ENCODE peak calls at places on chromosomes 11 and 22, in nine cellular contexts. One of them, this sample, is unnamed.

GRCh38 chr11:121596195-121597145 is 143.7 kb upstream of the SORL1-AS1 start:
- DNase-seq in T-helper 2 cell: no peak
- DNase-seq in RPMI8226: no peak
- DNase-seq in GM12865: no peak
- DNase-seq in stimulated activated CD4-positive, alpha-beta T cell treated with anti-CD3 and anti-CD28 coated beads, Interleukin-1b, Interleukin-23, amount 100 ng/mL, for 24 hours: no peak
- DNase-seq in CD8-positive, alpha-beta T cell: no peak
- DNase-seq in caudate nucleus: no peak
- DNase-seq in LoVo: no peak
- DNase-seq in GM04504: peak; percentile 53
- DNase-seq in this sample: no peak

GRCh38 chr22:39814899-39815298 is 78.7 kb downstream of the ENTHD1 start:
- DNase-seq in T-helper 2 cell: no peak
- DNase-seq in RPMI8226: no peak
- DNase-seq in GM12865: peak; percentile 41
- DNase-seq in stimulated activated CD4-positive, alpha-beta T cell treated with anti-CD3 and anti-CD28 coated beads, Interleukin-1b, Interleukin-23, amount 100 ng/mL, for 24 hours: no peak
- DNase-seq in CD8-positive, alpha-beta T cell: no peak
- DNase-seq in caudate nucleus: no peak
- DNase-seq in LoVo: no peak
- DNase-seq in GM04504: no peak
- DNase-seq in this sample: no peak

GRCh38 chr11:107272561-107272960 is 185.1 kb downstream of the CWF19L2 start:
- DNase-seq in T-helper 2 cell: no peak
- DNase-seq in RPMI8226: no peak
- DNase-seq in GM12865: no peak
- DNase-seq in stimulated activated CD4-positive, alpha-beta T cell treated with anti-CD3 and anti-CD28 coated beads, Interleukin-1b, Interleukin-23, amount 100 ng/mL, for 24 hours: no peak
- DNase-seq in CD8-positive, alpha-beta T cell: no peak
- DNase-seq in caudate nucleus: no peak
- DNase-seq in LoVo: no peak
- DNase-seq in GM04504: no peak
- DNase-seq in this sample: no peak

GRCh38 chr11:8263769-8264410 is at the start of gene LMO1:
- DNase-seq in T-helper 2 cell: peak; percentile 64
- DNase-seq in RPMI8226: peak; percentile 72
- DNase-seq in GM12865: peak; percentile 69
- DNase-seq in stimulated activated CD4-positive, alpha-beta T cell treated with anti-CD3 and anti-CD28 coated beads, Interleukin-1b, Interleukin-23, amount 100 ng/mL, for 24 hours: peak; percentile 48
- DNase-seq in CD8-positive, alpha-beta T cell: peak; percentile 56
- DNase-seq in caudate nucleus: peak; percentile 82
- DNase-seq in LoVo: peak; percentile 48
- DNase-seq in GM04504: peak; percentile 21
- DNase-seq in this sample: peak; percentile 45

GRCh38 chr22:25953919-25954318 is 211.9 kb downstream of the MYO18B start:
- DNase-seq in T-helper 2 cell: no peak
- DNase-seq in RPMI8226: no peak
- DNase-seq in GM12865: no peak
- DNase-seq in stimulated activated CD4-positive, alpha-beta T cell treated with anti-CD3 and anti-CD28 coated beads, Interleukin-1b, Interleukin-23, amount 100 ng/mL, for 24 hours: no peak
- DNase-seq in CD8-positive, alpha-beta T cell: no peak
- DNase-seq in caudate nucleus: no peak
- DNase-seq in LoVo: no peak
- DNase-seq in GM04504: no peak
- DNase-seq in this sample: no peak

GRCh38 chr11:8683115-8683807 is 669 bp downstream of the RPL27A start:
- DNase-seq in T-helper 2 cell: no peak
- DNase-seq in RPMI8226: no peak
- DNase-seq in GM12865: peak; percentile 56
- DNase-seq in stimulated activated CD4-positive, alpha-beta T cell treated with anti-CD3 and anti-CD28 coated beads, Interleukin-1b, Interleukin-23, amount 100 ng/mL, for 24 hours: no peak
- DNase-seq in CD8-positive, alpha-beta T cell: no peak
- DNase-seq in caudate nucleus: no peak
- DNase-seq in LoVo: no peak
- DNase-seq in GM04504: no peak
- DNase-seq in this sample: no peak

GRCh38 chr11:70688142-70688541 is 289.8 kb downstream of the CTTN start:
- DNase-seq in T-helper 2 cell: no peak
- DNase-seq in RPMI8226: no peak
- DNase-seq in GM12865: no peak
- DNase-seq in stimulated activated CD4-positive, alpha-beta T cell treated with anti-CD3 and anti-CD28 coated beads, Interleukin-1b, Interleukin-23, amount 100 ng/mL, for 24 hours: no peak
- DNase-seq in CD8-positive, alpha-beta T cell: no peak
- DNase-seq in caudate nucleus: no peak
- DNase-seq in LoVo: peak; percentile 22
- DNase-seq in GM04504: no peak
- DNase-seq in this sample: no peak

GRCh38 chr11:40215605-40216004 is 1243.8 kb downstream of the LRRC4C start:
- DNase-seq in T-helper 2 cell: no peak
- DNase-seq in RPMI8226: no peak
- DNase-seq in GM12865: no peak
- DNase-seq in stimulated activated CD4-positive, alpha-beta T cell treated with anti-CD3 and anti-CD28 coated beads, Interleukin-1b, Interleukin-23, amount 100 ng/mL, for 24 hours: no peak
- DNase-seq in CD8-positive, alpha-beta T cell: no peak
- DNase-seq in caudate nucleus: peak; percentile 27
- DNase-seq in LoVo: no peak
- DNase-seq in GM04504: no peak
- DNase-seq in this sample: no peak

GRCh38 chr11:107018902-107019493 is 722 bp upstream of the GUCY1A2 start:
- DNase-seq in T-helper 2 cell: no peak
- DNase-seq in RPMI8226: peak; percentile 14
- DNase-seq in GM12865: no peak
- DNase-seq in stimulated activated CD4-positive, alpha-beta T cell treated with anti-CD3 and anti-CD28 coated beads, Interleukin-1b, Interleukin-23, amount 100 ng/mL, for 24 hours: no peak
- DNase-seq in CD8-positive, alpha-beta T cell: no peak
- DNase-seq in caudate nucleus: peak; percentile 58
- DNase-seq in LoVo: no peak
- DNase-seq in GM04504: no peak
- DNase-seq in this sample: no peak

GRCh38 chr22:35394011-35394312 is 6.0 kb upstream of the MCM5 start:
- DNase-seq in T-helper 2 cell: no peak
- DNase-seq in RPMI8226: no peak
- DNase-seq in GM12865: no peak
- DNase-seq in stimulated activated CD4-positive, alpha-beta T cell treated with anti-CD3 and anti-CD28 coated beads, Interleukin-1b, Interleukin-23, amount 100 ng/mL, for 24 hours: no peak
- DNase-seq in CD8-positive, alpha-beta T cell: no peak
- DNase-seq in caudate nucleus: no peak
- DNase-seq in LoVo: no peak
- DNase-seq in GM04504: no peak
- DNase-seq in this sample: no peak

GRCh38 chr11:35335226-35335625 is 84.1 kb downstream of the SLC1A2 start:
- DNase-seq in T-helper 2 cell: no peak
- DNase-seq in RPMI8226: no peak
- DNase-seq in GM12865: no peak
- DNase-seq in stimulated activated CD4-positive, alpha-beta T cell treated with anti-CD3 and anti-CD28 coated beads, Interleukin-1b, Interleukin-23, amount 100 ng/mL, for 24 hours: no peak
- DNase-seq in CD8-positive, alpha-beta T cell: no peak
- DNase-seq in caudate nucleus: no peak
- DNase-seq in LoVo: no peak
- DNase-seq in GM04504: no peak
- DNase-seq in this sample: no peak

GRCh38 chr22:37233751-37234631 is 10.1 kb downstream of the RAC2 start:
- DNase-seq in T-helper 2 cell: no peak
- DNase-seq in RPMI8226: no peak
- DNase-seq in GM12865: no peak
- DNase-seq in stimulated activated CD4-positive, alpha-beta T cell treated with anti-CD3 and anti-CD28 coated beads, Interleukin-1b, Interleukin-23, amount 100 ng/mL, for 24 hours: no peak
- DNase-seq in CD8-positive, alpha-beta T cell: no peak
- DNase-seq in caudate nucleus: no peak
- DNase-seq in LoVo: no peak
- DNase-seq in GM04504: no peak
- DNase-seq in this sample: no peak

GRCh38 chr11:8251767-8252295 is 11.8 kb downstream of the LMO1 start:
- DNase-seq in T-helper 2 cell: no peak
- DNase-seq in RPMI8226: no peak
- DNase-seq in GM12865: no peak
- DNase-seq in stimulated activated CD4-positive, alpha-beta T cell treated with anti-CD3 and anti-CD28 coated beads, Interleukin-1b, Interleukin-23, amount 100 ng/mL, for 24 hours: no peak
- DNase-seq in CD8-positive, alpha-beta T cell: no peak
- DNase-seq in caudate nucleus: no peak
- DNase-seq in LoVo: no peak
- DNase-seq in GM04504: no peak
- DNase-seq in this sample: no peak

GRCh38 chr22:24331468-24332440 is 61.1 kb downstream of the SPECC1L start:
- DNase-seq in T-helper 2 cell: no peak
- DNase-seq in RPMI8226: no peak
- DNase-seq in GM12865: no peak
- DNase-seq in stimulated activated CD4-positive, alpha-beta T cell treated with anti-CD3 and anti-CD28 coated beads, Interleukin-1b, Interleukin-23, amount 100 ng/mL, for 24 hours: no peak
- DNase-seq in CD8-positive, alpha-beta T cell: no peak
- DNase-seq in caudate nucleus: no peak
- DNase-seq in LoVo: no peak
- DNase-seq in GM04504: no peak
- DNase-seq in this sample: no peak

GRCh38 chr11:30992513-30992849 is 377.1 kb downstream of the DCDC1 start:
- DNase-seq in T-helper 2 cell: no peak
- DNase-seq in RPMI8226: no peak
- DNase-seq in GM12865: peak; percentile 7
- DNase-seq in stimulated activated CD4-positive, alpha-beta T cell treated with anti-CD3 and anti-CD28 coated beads, Interleukin-1b, Interleukin-23, amount 100 ng/mL, for 24 hours: no peak
- DNase-seq in CD8-positive, alpha-beta T cell: no peak
- DNase-seq in caudate nucleus: no peak
- DNase-seq in LoVo: no peak
- DNase-seq in GM04504: no peak
- DNase-seq in this sample: no peak

This sample was measured in activated T-helper 1 cell treated with anti-CD3 and anti-CD28 coated beads, Interleukin-2, amount 50 U/mL, for 16 hours.